ENCODE peak calls at places on chromosomes 11 and 22, in seven cellular contexts. One of them, this sample, is unnamed.

GRCh38 chr11:85394288-85394687 is 232.9 kb downstream of the DLG2 start:
- DNase-seq in neuronal stem cell: no peak
- DNase-seq in mesendoderm: no peak
- DNase-seq in mesenchymal stem cell: no peak
- DNase-seq in H9: no peak
- DNase-seq in H1: no peak
- DNase-seq in trophoblast cell: no peak
- DNase-seq in this sample: no peak

GRCh38 chr11:67440229-67441081 is 2.8 kb downstream of the CORO1B start:
- DNase-seq in neuronal stem cell: no peak
- DNase-seq in mesendoderm: no peak
- DNase-seq in mesenchymal stem cell: no peak
- DNase-seq in H9: no peak
- DNase-seq in H1: no peak
- DNase-seq in trophoblast cell: no peak
- DNase-seq in this sample: no peak

GRCh38 chr11:33507967-33508366 is 192.7 kb downstream of the C11orf91 start:
- DNase-seq in neuronal stem cell: no peak
- DNase-seq in mesendoderm: peak; percentile 69
- DNase-seq in mesenchymal stem cell: peak; percentile 19
- DNase-seq in H9: peak; percentile 34
- DNase-seq in H1: no peak
- DNase-seq in trophoblast cell: peak; percentile 39
- DNase-seq in this sample: peak; percentile 53

GRCh38 chr11:91248199-91248807 is 976.3 kb upstream of the FAT3 start:
- DNase-seq in neuronal stem cell: peak; percentile 33
- DNase-seq in mesendoderm: peak; percentile 46
- DNase-seq in mesenchymal stem cell: peak; percentile 40
- DNase-seq in H9: no peak
- DNase-seq in H1: no peak
- DNase-seq in trophoblast cell: peak; percentile 69
- DNase-seq in this sample: peak; percentile 53

GRCh38 chr22:37186228-37186996 is 1.6 kb downstream of the C1QTNF6 start:
- DNase-seq in neuronal stem cell: no peak
- DNase-seq in mesendoderm: peak; percentile 92
- DNase-seq in mesenchymal stem cell: peak; percentile 88
- DNase-seq in H9: peak; percentile 66
- DNase-seq in H1: no peak
- DNase-seq in trophoblast cell: peak; percentile 89
- DNase-seq in this sample: peak; percentile 88

GRCh38 chr11:117898059-117898458 is 21.6 kb upstream of the FXYD6 start:
- DNase-seq in neuronal stem cell: no peak
- DNase-seq in mesendoderm: no peak
- DNase-seq in mesenchymal stem cell: no peak
- DNase-seq in H9: no peak
- DNase-seq in H1: no peak
- DNase-seq in trophoblast cell: no peak
- DNase-seq in this sample: no peak

GRCh38 chr11:125210112-125210511 is 45.6 kb downstream of the PKNOX2 start:
- DNase-seq in neuronal stem cell: no peak
- DNase-seq in mesendoderm: peak; percentile 50
- DNase-seq in mesenchymal stem cell: no peak
- DNase-seq in H9: no peak
- DNase-seq in H1: no peak
- DNase-seq in trophoblast cell: no peak
- DNase-seq in this sample: no peak

GRCh38 chr22:46036558-46037408 is 59.8 kb upstream of the WNT7B start:
- DNase-seq in neuronal stem cell: no peak
- DNase-seq in mesendoderm: peak; percentile 83
- DNase-seq in mesenchymal stem cell: peak; percentile 30
- DNase-seq in H9: no peak
- DNase-seq in H1: no peak
- DNase-seq in trophoblast cell: no peak
- DNase-seq in this sample: no peak

GRCh38 chr11:55474321-55474720 is 79.9 kb upstream of the OR4C15 start:
- DNase-seq in neuronal stem cell: no peak
- DNase-seq in mesendoderm: no peak
- DNase-seq in mesenchymal stem cell: no peak
- DNase-seq in H9: no peak
- DNase-seq in H1: no peak
- DNase-seq in trophoblast cell: no peak
- DNase-seq in this sample: no peak

GRCh38 chr11:75285776-75286360 is 45.3 kb downstream of the TPBGL start:
- DNase-seq in neuronal stem cell: no peak
- DNase-seq in mesendoderm: no peak
- DNase-seq in mesenchymal stem cell: no peak
- DNase-seq in H9: no peak
- DNase-seq in H1: no peak
- DNase-seq in trophoblast cell: no peak
- DNase-seq in this sample: no peak

GRCh38 chr11:3627291-3627690 is 14.5 kb downstream of the ART5 start:
- DNase-seq in neuronal stem cell: no peak
- DNase-seq in mesendoderm: peak; percentile 35
- DNase-seq in mesenchymal stem cell: peak; percentile 81
- DNase-seq in H9: no peak
- DNase-seq in H1: no peak
- DNase-seq in trophoblast cell: no peak
- DNase-seq in this sample: peak; percentile 81

GRCh38 chr22:40487663-40488249 is 117.4 kb downstream of the SGSM3 start:
- DNase-seq in neuronal stem cell: no peak
- DNase-seq in mesendoderm: no peak
- DNase-seq in mesenchymal stem cell: no peak
- DNase-seq in H9: no peak
- DNase-seq in H1: no peak
- DNase-seq in trophoblast cell: peak; percentile 65
- DNase-seq in this sample: peak; percentile 47

GRCh38 chr22:43110444-43110926 is at the start of gene BIK:
- DNase-seq in neuronal stem cell: peak; percentile 56
- DNase-seq in mesendoderm: peak; percentile 62
- DNase-seq in mesenchymal stem cell: peak; percentile 52
- DNase-seq in H9: peak; percentile 75
- DNase-seq in H1: no peak
- DNase-seq in trophoblast cell: peak; percentile 51
- DNase-seq in this sample: no peak

GRCh38 chr22:49970528-49971231 is 10.1 kb downstream of the PIM3 start:
- DNase-seq in neuronal stem cell: peak; percentile 82
- DNase-seq in mesendoderm: peak; percentile 98
- DNase-seq in mesenchymal stem cell: peak; percentile 99
- DNase-seq in H9: peak; percentile 92
- DNase-seq in H1: peak; percentile 70
- DNase-seq in trophoblast cell: peak; percentile 95
- DNase-seq in this sample: peak; percentile 97

GRCh38 chr11:75298191-75298590 is 53.3 kb downstream of the ARRB1 start:
- DNase-seq in neuronal stem cell: no peak
- DNase-seq in mesendoderm: no peak
- DNase-seq in mesenchymal stem cell: no peak
- DNase-seq in H9: no peak
- DNase-seq in H1: no peak
- DNase-seq in trophoblast cell: no peak
- DNase-seq in this sample: no peak

DNA sequence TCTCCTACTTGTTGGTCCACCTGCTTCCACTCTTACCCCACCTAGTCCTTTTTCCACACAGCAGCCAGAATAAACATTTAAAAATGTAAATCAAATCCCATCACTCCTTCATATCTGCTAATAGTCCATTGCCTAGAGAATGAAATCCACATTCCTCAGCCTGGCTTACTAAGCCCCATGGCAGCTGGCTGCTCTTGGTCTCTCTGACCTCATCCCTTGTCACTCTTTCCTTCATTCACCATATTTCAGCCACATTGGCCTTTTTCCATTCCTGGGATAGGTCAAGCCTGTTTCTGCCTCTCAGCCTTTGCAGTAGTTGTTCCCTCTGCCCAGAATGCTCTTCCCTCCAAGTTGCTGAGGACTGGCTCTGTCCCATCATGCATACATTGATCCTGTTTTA is 512.8 kb downstream of the INSC start:
- DNase-seq in neuronal stem cell: no peak
- DNase-seq in mesendoderm: peak; percentile 58
- DNase-seq in mesenchymal stem cell: peak; percentile 59
- DNase-seq in H9: no peak
- DNase-seq in H1: no peak
- DNase-seq in trophoblast cell: peak; percentile 11
- DNase-seq in this sample: peak; percentile 74
- H3K18ac ChIP-seq in neuronal stem cell: no peak overlapping the region
- H3K18ac ChIP-seq in mesendoderm: no peak overlapping the region
- H3K18ac ChIP-seq in mesenchymal stem cell: no peak overlapping the region
- H3K18ac ChIP-seq in H9: no peak overlapping the region
- H3K18ac ChIP-seq in H1: no peak overlapping the region
- H3K18ac ChIP-seq in trophoblast cell: no peak overlapping the region
- H3K18ac ChIP-seq in this sample: no peak overlapping the region

GRCh38 chr11:79259800-79260199 is 181.0 kb downstream of the TENM4 start:
- DNase-seq in neuronal stem cell: no peak
- DNase-seq in mesendoderm: no peak
- DNase-seq in mesenchymal stem cell: no peak
- DNase-seq in H9: no peak
- DNase-seq in H1: no peak
- DNase-seq in trophoblast cell: peak; percentile 35
- DNase-seq in this sample: no peak

GRCh38 chr11:79264284-79264683 is 176.5 kb downstream of the TENM4 start:
- DNase-seq in neuronal stem cell: no peak
- DNase-seq in mesendoderm: no peak
- DNase-seq in mesenchymal stem cell: no peak
- DNase-seq in H9: no peak
- DNase-seq in H1: no peak
- DNase-seq in trophoblast cell: no peak
- DNase-seq in this sample: no peak

GRCh38 chr11:79258606-79259005 is 182.2 kb downstream of the TENM4 start:
- DNase-seq in neuronal stem cell: no peak
- DNase-seq in mesendoderm: no peak
- DNase-seq in mesenchymal stem cell: no peak
- DNase-seq in H9: no peak
- DNase-seq in H1: no peak
- DNase-seq in trophoblast cell: peak; percentile 33
- DNase-seq in this sample: peak; percentile 62

GRCh38 chr11:79263001-79263400 is 177.8 kb downstream of the TENM4 start:
- DNase-seq in neuronal stem cell: no peak
- DNase-seq in mesendoderm: peak; percentile 74
- DNase-seq in mesenchymal stem cell: peak; percentile 75
- DNase-seq in H9: peak; percentile 36
- DNase-seq in H1: no peak
- DNase-seq in trophoblast cell: no peak
- DNase-seq in this sample: peak; percentile 49

GRCh38 chr11:79262221-79262620 is 178.6 kb downstream of the TENM4 start:
- DNase-seq in neuronal stem cell: no peak
- DNase-seq in mesendoderm: no peak
- DNase-seq in mesenchymal stem cell: peak; percentile 39
- DNase-seq in H9: no peak
- DNase-seq in H1: no peak
- DNase-seq in trophoblast cell: no peak
- DNase-seq in this sample: peak; percentile 28
- H3K18ac ChIP-seq in neuronal stem cell: no peak overlapping the region
- H3K18ac ChIP-seq in mesendoderm: no peak overlapping the region
- H3K18ac ChIP-seq in mesenchymal stem cell: no peak overlapping the region
- H3K18ac ChIP-seq in H9: no peak overlapping the region
- H3K18ac ChIP-seq in H1: no peak overlapping the region
- H3K18ac ChIP-seq in trophoblast cell: no peak overlapping the region
- H3K18ac ChIP-seq in this sample: no peak overlapping the region

DNA sequence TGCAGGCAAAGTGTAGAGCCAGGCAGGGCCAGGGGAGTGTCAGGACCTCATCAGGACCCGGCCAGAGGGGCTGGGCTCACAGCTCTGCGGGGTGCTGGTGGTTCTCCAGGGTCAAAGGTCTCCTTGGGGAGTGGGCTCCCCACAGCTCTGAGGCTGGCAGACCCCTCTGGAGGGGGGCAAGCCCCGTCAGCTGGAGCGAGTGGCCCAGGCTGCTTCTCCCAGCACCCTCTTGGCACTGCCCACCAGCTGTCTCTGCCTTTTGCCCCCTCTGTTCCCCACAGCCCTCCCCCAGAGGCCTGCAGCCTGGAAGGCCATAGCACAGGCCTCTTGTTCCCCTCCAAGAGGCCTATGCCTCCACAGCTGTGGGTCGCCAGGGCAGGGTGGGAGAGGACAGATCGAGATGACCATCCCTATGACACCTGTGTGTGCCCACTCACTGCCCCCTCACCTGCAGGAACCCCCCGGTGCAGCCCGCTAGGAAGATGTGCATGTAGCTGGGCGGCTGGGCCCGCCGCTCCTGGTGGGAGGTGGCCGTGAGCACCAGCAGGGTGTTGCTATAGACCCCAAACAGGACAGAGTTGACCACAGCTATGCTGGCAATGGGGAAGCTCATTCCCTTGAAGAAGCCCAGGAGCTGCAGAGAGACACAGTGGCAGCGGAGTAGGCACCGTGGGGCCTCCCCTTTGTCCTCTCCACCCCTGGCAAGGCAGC is 3.4 kb downstream of the SLC25A45 start:
- DNase-seq in neuronal stem cell: no peak
- DNase-seq in mesendoderm: no peak
- DNase-seq in mesenchymal stem cell: no peak
- DNase-seq in H9: no peak
- DNase-seq in H1: no peak
- DNase-seq in trophoblast cell: no peak
- DNase-seq in this sample: no peak
- H3K18ac ChIP-seq in neuronal stem cell: peak overlapping the region; percentile 1
- H3K18ac ChIP-seq in mesendoderm: no peak overlapping the region
- H3K18ac ChIP-seq in mesenchymal stem cell: peak overlapping the region; percentile 7
- H3K18ac ChIP-seq in H9: no peak overlapping the region
- H3K18ac ChIP-seq in H1: no peak overlapping the region
- H3K18ac ChIP-seq in trophoblast cell: no peak overlapping the region
- H3K18ac ChIP-seq in this sample: no peak overlapping the region

GRCh38 chr22:39249081-39249704 is 4.4 kb upstream of the PDGFB start:
- DNase-seq in neuronal stem cell: no peak
- DNase-seq in mesendoderm: no peak
- DNase-seq in mesenchymal stem cell: no peak
- DNase-seq in H9: no peak
- DNase-seq in H1: no peak
- DNase-seq in trophoblast cell: no peak
- DNase-seq in this sample: no peak

GRCh38 chr22:39250131-39250530 is 5.3 kb upstream of the PDGFB start:
- DNase-seq in neuronal stem cell: no peak
- DNase-seq in mesendoderm: peak; percentile 52
- DNase-seq in mesenchymal stem cell: no peak
- DNase-seq in H9: no peak
- DNase-seq in H1: no peak
- DNase-seq in trophoblast cell: no peak
- DNase-seq in this sample: no peak

GRCh38 chr22:39251762-39252460 is 7.1 kb upstream of the PDGFB start:
- DNase-seq in neuronal stem cell: no peak
- DNase-seq in mesendoderm: no peak
- DNase-seq in mesenchymal stem cell: no peak
- DNase-seq in H9: no peak
- DNase-seq in H1: no peak
- DNase-seq in trophoblast cell: no peak
- DNase-seq in this sample: no peak

GRCh38 chr22:39252461-39253391 is 7.9 kb upstream of the PDGFB start:
- DNase-seq in neuronal stem cell: no peak
- DNase-seq in mesendoderm: peak; percentile 71
- DNase-seq in mesenchymal stem cell: no peak
- DNase-seq in H9: no peak
- DNase-seq in H1: no peak
- DNase-seq in trophoblast cell: no peak
- DNase-seq in this sample: peak; percentile 25

DNA sequence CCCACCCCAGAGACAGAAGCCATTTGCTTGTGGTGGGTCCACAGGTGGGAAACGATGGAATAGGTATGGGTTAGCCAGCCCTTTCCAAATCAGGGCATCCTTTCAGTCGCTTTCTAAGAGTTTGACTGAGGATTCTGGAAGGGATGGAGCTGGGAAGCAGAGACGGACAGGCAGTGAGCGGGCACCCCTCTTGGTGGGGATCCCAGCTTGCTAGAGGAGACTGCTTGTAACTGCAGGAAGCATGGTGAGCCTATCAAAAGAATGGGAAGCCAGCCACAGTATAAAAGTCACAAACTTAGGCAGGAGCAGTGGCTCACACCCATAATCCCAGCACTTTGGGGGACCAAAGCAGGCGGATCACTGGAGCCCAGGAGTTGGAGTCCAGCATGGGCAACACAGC is 6.1 kb upstream of the PDGFB start:
- DNase-seq in neuronal stem cell: no peak
- DNase-seq in mesendoderm: peak; percentile 57
- DNase-seq in mesenchymal stem cell: no peak
- DNase-seq in H9: no peak
- DNase-seq in H1: no peak
- DNase-seq in trophoblast cell: no peak
- DNase-seq in this sample: no peak
- H3K18ac ChIP-seq in neuronal stem cell: peak overlapping the region; percentile 15
- H3K18ac ChIP-seq in mesendoderm: no peak overlapping the region
- H3K18ac ChIP-seq in mesenchymal stem cell: no peak overlapping the region
- H3K18ac ChIP-seq in H9: no peak overlapping the region
- H3K18ac ChIP-seq in H1: no peak overlapping the region
- H3K18ac ChIP-seq in trophoblast cell: no peak overlapping the region
- H3K18ac ChIP-seq in this sample: no peak overlapping the region